ENCODE peak calls at places on chromosomes 13 and 19, in ten cellular contexts. V, N, M, S, Z, H, L, K, T and W are unnamed samples.

GRCh38 chr19:35557539-35558399 is 5.7 kb downstream of the ATP4A start:
- DNase-seq in V (no peak), K (peak; percentile 40), L (no peak), N (peak; percentile 51), S (no peak), M (peak; percentile 60), H (peak; percentile 34), Z (peak; percentile 82), T (no peak), W (peak; percentile 79)

GRCh38 chr19:31249217-31249616 is 100.0 kb downstream of the TSHZ3 start:
- DNase-seq in V (no peak), Z (no peak), T (no peak), S (peak; percentile 41), L (no peak), K (no peak), H (no peak), M (no peak), N (no peak), W (no peak)

GRCh38 chr19:33683881-33684549 is 62.3 kb downstream of the CHST8 start:
- DNase-seq in T (no peak), M (no peak), N (no peak), Z (peak; percentile 42), V (no peak), L (peak; percentile 56), S (peak; percentile 36), K (peak; percentile 59), H (peak; percentile 17), W (peak; percentile 96)

GRCh38 chr13:33213797-33214196 is 71.8 kb downstream of the STARD13 start:
- DNase-seq in V (no peak), N (no peak), T (no peak), L (no peak), Z (no peak), M (no peak), S (no peak), K (no peak), H (no peak), W (peak; percentile 45)

GRCh38 chr19:15934332-15935078 is at the start of gene CYP4F11:
- DNase-seq in M (peak; percentile 38), S (peak; percentile 7), Z (peak; percentile 2), T (peak; percentile 72), L (no peak), V (no peak), N (peak; percentile 75), H (peak; percentile 86), K (peak; percentile 89), W (peak; percentile 42)

GRCh38 chr19:49492573-49493411 is 3.4 kb upstream of the RPS11 start:
- DNase-seq in K (no peak), S (no peak), Z (peak; percentile 64), T (peak; percentile 47), H (peak; percentile 59), M (peak; percentile 57), L (no peak), V (no peak), N (no peak), W (peak; percentile 57)

GRCh38 chr19:34834513-34834912 is 61.5 kb upstream of the ZNF599 start:
- DNase-seq in K (no peak), V (no peak), T (no peak), N (no peak), H (no peak), S (no peak), Z (no peak), M (no peak), L (no peak), W (no peak)

GRCh38 chr19:18418034-18418724 is 1.0 kb upstream of the SSBP4 start:
- DNase-seq in V (no peak), Z (no peak), N (no peak), S (no peak), M (no peak), T (no peak), K (no peak), L (no peak), H (no peak), W (no peak)

GRCh38 chr19:32174386-32175113 is 170.9 kb upstream of the ZNF507 start:
- DNase-seq in T (no peak), S (no peak), V (no peak), M (peak; percentile 13), H (no peak), L (no peak), K (no peak), N (no peak), Z (no peak), W (no peak)

GRCh38 chr19:6761053-6761676 is 6.1 kb downstream of the SH2D3A start:
- DNase-seq in K (peak; percentile 51), T (no peak), M (peak; percentile 69), L (no peak), V (no peak), Z (peak; percentile 10), S (no peak), H (no peak), N (no peak), W (peak; percentile 19)

GRCh38 chr19:10424011-10424637 is 3.8 kb downstream of the PDE4A start:
- DNase-seq in L (peak; percentile 92), S (peak; percentile 78), T (peak; percentile 62), V (peak; percentile 29), K (peak; percentile 83), Z (peak; percentile 86), H (peak; percentile 40), M (peak; percentile 83), N (no peak), W (peak; percentile 88)

GRCh38 chr13:49400755-49401659 is 42.9 kb downstream of the CAB39L start:
- DNase-seq in L (no peak), Z (peak; percentile 64), T (no peak), V (no peak), H (peak; percentile 57), N (no peak), M (no peak), K (no peak), S (peak; percentile 20), W (no peak)

GRCh38 chr19:19134687-19135158 is 3.6 kb downstream of the TMEM161A start:
- DNase-seq in L (no peak), S (peak; percentile 81), V (no peak), Z (no peak), N (no peak), T (no peak), H (no peak), M (no peak), K (no peak), W (no peak)

GRCh38 chr13:99895999-99896695 is 75.4 kb downstream of the ZIC5 start:
- DNase-seq in T (no peak), V (no peak), K (no peak), S (no peak), Z (no peak), H (no peak), M (no peak), N (no peak), L (no peak), W (no peak)

GRCh38 chr13:85535306-85535705 is 263.9 kb downstream of the SLITRK6 start:
- DNase-seq in K (no peak), Z (no peak), T (no peak), L (no peak), N (no peak), V (no peak), H (no peak), M (no peak), S (no peak), W (no peak)

GRCh38 chr19:46776927-46777911 is 11.2 kb downstream of the SLC1A5 start:
- DNase-seq in T (no peak), H (no peak), K (peak; percentile 44), N (no peak), L (no peak), M (no peak), V (no peak), S (no peak), Z (no peak), W (peak; percentile 25)